ENCODE peak calls at places on chromosomes 6 and 20, in seven cellular contexts. W is activated naive CD8-positive, alpha-beta T cell treated with anti-CD3 and anti-CD28 coated beads, Interleukin-2, amount 10 ng/mL, durations not matched to agents 7 days and 5 days; K is HT1080; C is effector memory CD8-positive, alpha-beta T cell; X is T-helper 9 cell; V is heart left ventricle; F is activated T-cell treated with anti-CD3 and anti-CD28 coated beads for 24 hours. N is an unnamed sample.
A peak's percentile ranks its signal among the peaks of the same experiment; 100 is the strongest.

GRCh38 chr6:86456786-86457185 is 480.5 kb upstream of the HTR1E start:
- DNase-seq in X (no peak), V (no peak), F (no peak), W (no peak), K (no peak), C (no peak), N (no peak)

GRCh38 chr20:37223053-37223452 is 38.6 kb downstream of the GHRH start:
- DNase-seq in W (no peak), C (no peak), F (no peak), V (no peak), X (no peak), K (peak; percentile 73), N (no peak)

GRCh38 chr20:31760457-31761240 is 21.6 kb downstream of the TPX2 start:
- DNase-seq in F (no peak), K (no peak), V (no peak), W (no peak), C (no peak), X (no peak), N (no peak)

GRCh38 chr6:46476301-46476700 is 14.9 kb downstream of the RCAN2 start:
- DNase-seq in W (no peak), C (no peak), K (no peak), V (no peak), F (no peak), X (no peak), N (no peak)

GRCh38 chr6:2132416-2132815 is 113.0 kb downstream of the GMDS start:
- DNase-seq in C (no peak), K (peak; percentile 69), W (no peak), V (no peak), F (no peak), X (no peak), N (no peak)

GRCh38 chr20:41632896-41633295 is 14.7 kb upstream of the CHD6 start:
- DNase-seq in V (no peak), F (no peak), K (peak; percentile 75), C (no peak), W (no peak), X (no peak), N (no peak)

GRCh38 chr6:137115653-137116052 is 57.8 kb downstream of the IL22RA2 start:
- DNase-seq in W (no peak), F (no peak), V (no peak), X (no peak), K (no peak), C (no peak), N (no peak)

GRCh38 chr20:49323622-49324238 is 45.9 kb upstream of the ZNFX1 start:
- DNase-seq in F (no peak), W (peak; percentile 48), C (peak; percentile 32), V (no peak), X (no peak), K (peak; percentile 88), N (no peak)

GRCh38 chr20:11891827-11892521 is 25.7 kb upstream of the BTBD3 start:
- DNase-seq in F (peak; percentile 29), X (no peak), V (peak; percentile 61), K (peak; percentile 73), W (peak; percentile 28), C (no peak), N (peak; percentile 36)

GRCh38 chr6:90464507-90464906 is 122.4 kb downstream of the MAP3K7 start:
- DNase-seq in X (no peak), V (no peak), C (no peak), W (no peak), K (no peak), F (no peak), N (no peak)

GRCh38 chr6:104855507-104855906 is 4.2 kb downstream of the HACE1 start:
- DNase-seq in V (no peak), C (no peak), W (no peak), K (peak; percentile 8), F (no peak), X (no peak), N (no peak)

GRCh38 chr6:138410972-138411667 is 7.1 kb downstream of the HEBP2 start:
- DNase-seq in C (no peak), V (no peak), F (no peak), K (peak; percentile 93), X (no peak), W (no peak), N (peak; percentile 29)

GRCh38 chr6:113750148-113750547 is 107.0 kb upstream of the MARCKS start:
- DNase-seq in F (no peak), C (no peak), V (no peak), K (no peak), W (no peak), X (no peak), N (no peak)

GRCh38 chr6:17167327-17167979 is 65.6 kb downstream of the STMND1 start:
- DNase-seq in W (no peak), X (no peak), V (peak; percentile 75), K (no peak), F (no peak), C (no peak), N (no peak)

GRCh38 chr6:137076277-137077068 is 31.7 kb upstream of the IL20RA start:
- DNase-seq in V (peak; percentile 67), F (peak; percentile 41), W (peak; percentile 37), C (peak; percentile 56), X (peak; percentile 33), K (peak; percentile 50), N (no peak)

GRCh38 chr20:3871549-3872265 is 17.5 kb upstream of the PANK2 start:
- DNase-seq in X (no peak), K (no peak), W (no peak), F (no peak), V (no peak), C (no peak), N (no peak)

GRCh38 chr20:50116368-50116999 is 3.5 kb upstream of the UBE2V1 start:
- DNase-seq in K (no peak), X (no peak), F (no peak), V (no peak), W (no peak), C (no peak), N (no peak)

GRCh38 chr20:54044156-54044555 is 26.2 kb downstream of the BCAS1 start:
- DNase-seq in K (peak; percentile 19), V (no peak), W (no peak), C (no peak), F (no peak), X (no peak), N (no peak)

GRCh38 chr6:41941280-41942044 is at the start of gene CCND3:
- DNase-seq in K (peak; percentile 91), V (peak; percentile 95), C (peak; percentile 71), W (peak; percentile 95), F (peak; percentile 88), X (peak; percentile 80), N (peak; percentile 81)

GRCh38 chr6:135195522-135195921 is 14.4 kb downstream of the MYB start:
- DNase-seq in V (no peak), W (no peak), X (no peak), F (no peak), K (no peak), C (no peak), N (no peak)

GRCh38 chr20:460707-461106 is 1.6 kb downstream of the TBC1D20 start:
- DNase-seq in W (no peak), C (no peak), K (no peak), X (no peak), V (no peak), F (no peak), N (no peak)

GRCh38 chr20:6095409-6095808 is 27.4 kb downstream of the FERMT1 start:
- DNase-seq in F (no peak), K (no peak), X (no peak), V (no peak), W (no peak), C (no peak), N (no peak)

GRCh38 chr20:35003211-35004031 is 47.8 kb downstream of the MYH7B start:
- DNase-seq in C (no peak), F (no peak), V (peak; percentile 31), W (peak; percentile 22), K (no peak), X (no peak), N (no peak)

GRCh38 chr20:63882257-63883208 is 12.4 kb upstream of the DNAJC5 start:
- DNase-seq in K (no peak), C (no peak), W (no peak), V (no peak), X (no peak), F (no peak), N (no peak)

GRCh38 chr6:126102358-126102757 is 116.0 kb downstream of the TRMT11 start:
- DNase-seq in K (no peak), F (no peak), C (no peak), W (no peak), V (no peak), X (no peak), N (no peak)

GRCh38 chr6:162092816-162093502 is 634.6 kb downstream of the PRKN start:
- DNase-seq in K (no peak), W (no peak), F (no peak), X (no peak), C (no peak), V (peak; percentile 42), N (no peak)

N was measured in T1000.